ENCODE peak calls at places on chromosomes 6 and 20, in six cellular contexts. F is stimulated activated CD4-positive, alpha-beta T cell treated with anti-CD3 and anti-CD28 coated beads, Interleukin-15, amount 100 ng/mL, for 48 hours; L is kidney tubule cell; J is MCF 10A; O is fibroblast of the aortic adventitia; G is left lung. U is an unnamed sample.

GRCh38 chr6:25886066-25886465 is 12.0 kb upstream of the SLC17A3 start:
- DNase-seq in L (peak), G (no peak), O (no peak), F (no peak), J (no peak), U (no peak)

GRCh38 chr6:139644821-139645220 is 270.4 kb upstream of the CITED2 start:
- DNase-seq in L (no peak), F (no peak), O (peak), G (no peak), J (no peak), U (peak)

GRCh38 chr6:89895273-89895874 is 1.1 kb downstream of the GJA10 start:
- DNase-seq in F (no peak), G (no peak), O (peak), L (peak), J (peak), U (peak)

GRCh38 chr20:45835230-45836224 is 1.9 kb downstream of the SNX21 start:
- DNase-seq in O (peak), J (peak), F (no peak), G (no peak), L (no peak), U (peak)

GRCh38 chr20:25295386-25296093 is 47.7 kb downstream of the PYGB start:
- DNase-seq in L (no peak), G (no peak), J (peak), F (no peak), O (no peak), U (no peak)

GRCh38 chr20:50153500-50154377 is at the start of gene PEDS1:
- DNase-seq in G (peak), O (peak), L (peak), J (peak), F (peak), U (peak)

GRCh38 chr6:138289739-138290138 is 71.4 kb upstream of the PBOV1 start:
- DNase-seq in F (no peak), J (no peak), G (no peak), L (peak), O (no peak), U (no peak)

GRCh38 chr6:11700118-11700718 is 78.4 kb downstream of the ADTRP start:
- DNase-seq in O (peak), G (no peak), L (peak), F (no peak), J (peak), U (peak)

GRCh38 chr6:26202811-26203583 is 115.8 kb downstream of the HFE start:
- DNase-seq in L (no peak), J (no peak), G (no peak), O (no peak), F (no peak), U (no peak)

GRCh38 chr6:2961971-2962370 is 9.4 kb downstream of the SERPINB6 start:
- DNase-seq in L (peak), O (no peak), J (no peak), F (no peak), G (peak), U (no peak)

GRCh38 chr20:6007094-6007528 is 46.7 kb downstream of the LRRN4 start:
- DNase-seq in F (no peak), J (peak), G (no peak), L (peak), O (no peak), U (no peak)

U was measured in fibroblast of mammary gland.